ENCODE peak calls at places on chromosome 7, in ten cellular contexts. One of them, this sample, is unnamed.

GRCh38 chr7:132683967-132684690 is 107.9 kb upstream of the PLXNA4 start:
- DNase-seq in Calu3: no peak
- DNase-seq in CD4-positive, alpha-beta T cell: no peak
- DNase-seq in kidney: no peak
- DNase-seq in HFF-Myc: no peak
- DNase-seq in lower lobe of right lung: no peak
- DNase-seq in CD8-positive, alpha-beta T cell: no peak
- DNase-seq in AG04450: no peak
- DNase-seq in psoas muscle: no peak
- DNase-seq in Panc1: no peak
- DNase-seq in this sample: no peak

GRCh38 chr7:39892361-39892760 is 57.7 kb upstream of the CDK13 start:
- DNase-seq in Calu3: peak; percentile 38
- DNase-seq in CD4-positive, alpha-beta T cell: no peak
- DNase-seq in kidney: no peak
- DNase-seq in HFF-Myc: no peak
- DNase-seq in lower lobe of right lung: no peak
- DNase-seq in CD8-positive, alpha-beta T cell: no peak
- DNase-seq in AG04450: no peak
- DNase-seq in psoas muscle: no peak
- DNase-seq in Panc1: no peak
- DNase-seq in this sample: no peak

GRCh38 chr7:151843181-151843580 is 33.7 kb downstream of the PRKAG2 start:
- DNase-seq in Calu3: no peak
- DNase-seq in CD4-positive, alpha-beta T cell: no peak
- DNase-seq in kidney: no peak
- DNase-seq in HFF-Myc: no peak
- DNase-seq in lower lobe of right lung: peak; percentile 12
- DNase-seq in CD8-positive, alpha-beta T cell: no peak
- DNase-seq in AG04450: no peak
- DNase-seq in psoas muscle: no peak
- DNase-seq in Panc1: no peak
- DNase-seq in this sample: no peak

GRCh38 chr7:11570922-11571550 is 261.0 kb downstream of the THSD7A start:
- DNase-seq in Calu3: no peak
- DNase-seq in CD4-positive, alpha-beta T cell: no peak
- DNase-seq in kidney: no peak
- DNase-seq in HFF-Myc: no peak
- DNase-seq in lower lobe of right lung: no peak
- DNase-seq in CD8-positive, alpha-beta T cell: no peak
- DNase-seq in AG04450: no peak
- DNase-seq in psoas muscle: no peak
- DNase-seq in Panc1: no peak
- DNase-seq in this sample: no peak

GRCh38 chr7:63113713-63114285 is 884.9 kb upstream of the ZNF722 start:
- DNase-seq in Calu3: no peak
- DNase-seq in CD4-positive, alpha-beta T cell: no peak
- DNase-seq in kidney: peak; percentile 66
- DNase-seq in HFF-Myc: no peak
- DNase-seq in lower lobe of right lung: no peak
- DNase-seq in CD8-positive, alpha-beta T cell: no peak
- DNase-seq in AG04450: no peak
- DNase-seq in psoas muscle: no peak
- DNase-seq in Panc1: no peak
- DNase-seq in this sample: no peak

GRCh38 chr7:82678716-82679115 is 235.1 kb upstream of the CACNA2D1 start:
- DNase-seq in Calu3: no peak
- DNase-seq in CD4-positive, alpha-beta T cell: no peak
- DNase-seq in kidney: no peak
- DNase-seq in HFF-Myc: no peak
- DNase-seq in lower lobe of right lung: no peak
- DNase-seq in CD8-positive, alpha-beta T cell: no peak
- DNase-seq in AG04450: no peak
- DNase-seq in psoas muscle: no peak
- DNase-seq in Panc1: no peak
- DNase-seq in this sample: no peak

GRCh38 chr7:143512488-143513340 is 35.0 kb downstream of the TAS2R41 start:
- DNase-seq in Calu3: no peak
- DNase-seq in CD4-positive, alpha-beta T cell: no peak
- DNase-seq in kidney: no peak
- DNase-seq in HFF-Myc: no peak
- DNase-seq in lower lobe of right lung: no peak
- DNase-seq in CD8-positive, alpha-beta T cell: no peak
- DNase-seq in AG04450: no peak
- DNase-seq in psoas muscle: no peak
- DNase-seq in Panc1: no peak
- DNase-seq in this sample: no peak

GRCh38 chr7:74141705-74142104 is 32.5 kb upstream of the EIF4H start:
- DNase-seq in Calu3: no peak
- DNase-seq in CD4-positive, alpha-beta T cell: no peak
- DNase-seq in kidney: no peak
- DNase-seq in HFF-Myc: no peak
- DNase-seq in lower lobe of right lung: no peak
- DNase-seq in CD8-positive, alpha-beta T cell: no peak
- DNase-seq in AG04450: no peak
- DNase-seq in psoas muscle: no peak
- DNase-seq in Panc1: no peak
- DNase-seq in this sample: no peak

GRCh38 chr7:74427974-74428373 is 25.7 kb upstream of the GTF2IRD1 start:
- DNase-seq in Calu3: no peak
- DNase-seq in CD4-positive, alpha-beta T cell: no peak
- DNase-seq in kidney: peak; percentile 29
- DNase-seq in HFF-Myc: no peak
- DNase-seq in lower lobe of right lung: no peak
- DNase-seq in CD8-positive, alpha-beta T cell: no peak
- DNase-seq in AG04450: no peak
- DNase-seq in psoas muscle: no peak
- DNase-seq in Panc1: no peak
- DNase-seq in this sample: no peak

GRCh38 chr7:68730871-68731403 is 867.3 kb upstream of the AUTS2 start:
- DNase-seq in Calu3: no peak
- DNase-seq in CD4-positive, alpha-beta T cell: no peak
- DNase-seq in kidney: no peak
- DNase-seq in HFF-Myc: no peak
- DNase-seq in lower lobe of right lung: peak; percentile 49
- DNase-seq in CD8-positive, alpha-beta T cell: no peak
- DNase-seq in AG04450: no peak
- DNase-seq in psoas muscle: no peak
- DNase-seq in Panc1: no peak
- DNase-seq in this sample: no peak

GRCh38 chr7:44461387-44461786 is 29.1 kb downstream of the NUDCD3 start:
- DNase-seq in Calu3: no peak
- DNase-seq in CD4-positive, alpha-beta T cell: no peak
- DNase-seq in kidney: no peak
- DNase-seq in HFF-Myc: peak; percentile 25
- DNase-seq in lower lobe of right lung: no peak
- DNase-seq in CD8-positive, alpha-beta T cell: peak; percentile 27
- DNase-seq in AG04450: peak; percentile 8
- DNase-seq in psoas muscle: no peak
- DNase-seq in Panc1: no peak
- DNase-seq in this sample: no peak

GRCh38 chr7:16264036-16264435 is 157.3 kb downstream of the CRPPA start:
- DNase-seq in Calu3: no peak
- DNase-seq in CD4-positive, alpha-beta T cell: no peak
- DNase-seq in kidney: no peak
- DNase-seq in HFF-Myc: no peak
- DNase-seq in lower lobe of right lung: no peak
- DNase-seq in CD8-positive, alpha-beta T cell: no peak
- DNase-seq in AG04450: no peak
- DNase-seq in psoas muscle: no peak
- DNase-seq in Panc1: no peak
- DNase-seq in this sample: no peak

GRCh38 chr7:82985144-82985802 is 177.4 kb downstream of the PCLO start:
- DNase-seq in Calu3: no peak
- DNase-seq in CD4-positive, alpha-beta T cell: no peak
- DNase-seq in kidney: no peak
- DNase-seq in HFF-Myc: no peak
- DNase-seq in lower lobe of right lung: no peak
- DNase-seq in CD8-positive, alpha-beta T cell: no peak
- DNase-seq in AG04450: no peak
- DNase-seq in psoas muscle: no peak
- DNase-seq in Panc1: no peak
- DNase-seq in this sample: no peak

GRCh38 chr7:36082910-36083309 is 70.1 kb upstream of the EEPD1 start:
- DNase-seq in Calu3: peak; percentile 25
- DNase-seq in CD4-positive, alpha-beta T cell: no peak
- DNase-seq in kidney: no peak
- DNase-seq in HFF-Myc: no peak
- DNase-seq in lower lobe of right lung: no peak
- DNase-seq in CD8-positive, alpha-beta T cell: no peak
- DNase-seq in AG04450: no peak
- DNase-seq in psoas muscle: no peak
- DNase-seq in Panc1: no peak
- DNase-seq in this sample: no peak

GRCh38 chr7:88927-89921 is 103.1 kb upstream of the FAM20C start:
- DNase-seq in Calu3: peak; percentile 84
- DNase-seq in CD4-positive, alpha-beta T cell: no peak
- DNase-seq in kidney: peak; percentile 85
- DNase-seq in HFF-Myc: peak; percentile 79
- DNase-seq in lower lobe of right lung: no peak
- DNase-seq in CD8-positive, alpha-beta T cell: no peak
- DNase-seq in AG04450: no peak
- DNase-seq in psoas muscle: peak; percentile 80
- DNase-seq in Panc1: no peak
- DNase-seq in this sample: no peak

GRCh38 chr7:87047-87446 is 105.3 kb upstream of the FAM20C start:
- DNase-seq in Calu3: no peak
- DNase-seq in CD4-positive, alpha-beta T cell: no peak
- DNase-seq in kidney: no peak
- DNase-seq in HFF-Myc: no peak
- DNase-seq in lower lobe of right lung: no peak
- DNase-seq in CD8-positive, alpha-beta T cell: no peak
- DNase-seq in AG04450: no peak
- DNase-seq in psoas muscle: no peak
- DNase-seq in Panc1: no peak
- DNase-seq in this sample: no peak

GRCh38 chr7:86629-87028 is 105.7 kb upstream of the FAM20C start:
- DNase-seq in Calu3: no peak
- DNase-seq in CD4-positive, alpha-beta T cell: no peak
- DNase-seq in kidney: no peak
- DNase-seq in HFF-Myc: no peak
- DNase-seq in lower lobe of right lung: no peak
- DNase-seq in CD8-positive, alpha-beta T cell: no peak
- DNase-seq in AG04450: no peak
- DNase-seq in psoas muscle: no peak
- DNase-seq in Panc1: no peak
- DNase-seq in this sample: no peak

GRCh38 chr7:87671-88070 is 104.7 kb upstream of the FAM20C start:
- DNase-seq in Calu3: no peak
- DNase-seq in CD4-positive, alpha-beta T cell: no peak
- DNase-seq in kidney: no peak
- DNase-seq in HFF-Myc: no peak
- DNase-seq in lower lobe of right lung: no peak
- DNase-seq in CD8-positive, alpha-beta T cell: no peak
- DNase-seq in AG04450: no peak
- DNase-seq in psoas muscle: no peak
- DNase-seq in Panc1: no peak
- DNase-seq in this sample: no peak

GRCh38 chr7:88095-88926 is 104.1 kb upstream of the FAM20C start:
- DNase-seq in Calu3: peak; percentile 45
- DNase-seq in CD4-positive, alpha-beta T cell: no peak
- DNase-seq in kidney: no peak
- DNase-seq in HFF-Myc: no peak
- DNase-seq in lower lobe of right lung: no peak
- DNase-seq in CD8-positive, alpha-beta T cell: no peak
- DNase-seq in AG04450: no peak
- DNase-seq in psoas muscle: no peak
- DNase-seq in Panc1: no peak
- DNase-seq in this sample: no peak
- TF ChIP-seq CTCF in Calu3: no peak
- TF ChIP-seq CTCF in CD4-positive, alpha-beta T cell: no peak
- TF ChIP-seq CTCF in kidney: no peak
- TF ChIP-seq CTCF in HFF-Myc: no peak
- TF ChIP-seq CTCF in lower lobe of right lung: no peak
- TF ChIP-seq CTCF in CD8-positive, alpha-beta T cell: no peak
- TF ChIP-seq CTCF in AG04450: peak; percentile 20
- TF ChIP-seq CTCF in psoas muscle: no peak
- TF ChIP-seq CTCF in Panc1: no peak
- TF ChIP-seq CTCF in this sample: peak; percentile 27

GRCh38 chr7:19122018-19122588 is 4.7 kb upstream of the TWIST1 start:
- DNase-seq in Calu3: no peak
- DNase-seq in CD4-positive, alpha-beta T cell: no peak
- DNase-seq in kidney: no peak
- DNase-seq in HFF-Myc: no peak
- DNase-seq in lower lobe of right lung: no peak
- DNase-seq in CD8-positive, alpha-beta T cell: no peak
- DNase-seq in AG04450: no peak
- DNase-seq in psoas muscle: no peak
- DNase-seq in Panc1: peak; percentile 22
- DNase-seq in this sample: no peak
- TF ChIP-seq CTCF in Calu3: peak; percentile 60
- TF ChIP-seq CTCF in CD4-positive, alpha-beta T cell: no peak
- TF ChIP-seq CTCF in kidney: peak; percentile 34
- TF ChIP-seq CTCF in HFF-Myc: peak; percentile 71
- TF ChIP-seq CTCF in lower lobe of right lung: no peak
- TF ChIP-seq CTCF in CD8-positive, alpha-beta T cell: no peak
- TF ChIP-seq CTCF in AG04450: peak; percentile 94
- TF ChIP-seq CTCF in psoas muscle: peak; percentile 27
- TF ChIP-seq CTCF in Panc1: peak; percentile 89
- TF ChIP-seq CTCF in this sample: peak; percentile 71

GRCh38 chr7:102974366-102975236 is 61.8 kb downstream of the LRRC17 start:
- DNase-seq in Calu3: no peak
- DNase-seq in CD4-positive, alpha-beta T cell: no peak
- DNase-seq in kidney: no peak
- DNase-seq in HFF-Myc: no peak
- DNase-seq in lower lobe of right lung: no peak
- DNase-seq in CD8-positive, alpha-beta T cell: no peak
- DNase-seq in AG04450: no peak
- DNase-seq in psoas muscle: no peak
- DNase-seq in Panc1: no peak
- DNase-seq in this sample: no peak
- TF ChIP-seq CTCF in Calu3: no peak
- TF ChIP-seq CTCF in CD4-positive, alpha-beta T cell: no peak
- TF ChIP-seq CTCF in kidney: no peak
- TF ChIP-seq CTCF in HFF-Myc: peak; percentile 33
- TF ChIP-seq CTCF in lower lobe of right lung: peak; percentile 9
- TF ChIP-seq CTCF in CD8-positive, alpha-beta T cell: no peak
- TF ChIP-seq CTCF in AG04450: no peak
- TF ChIP-seq CTCF in psoas muscle: no peak
- TF ChIP-seq CTCF in Panc1: no peak
- TF ChIP-seq CTCF in this sample: no peak

DNA sequence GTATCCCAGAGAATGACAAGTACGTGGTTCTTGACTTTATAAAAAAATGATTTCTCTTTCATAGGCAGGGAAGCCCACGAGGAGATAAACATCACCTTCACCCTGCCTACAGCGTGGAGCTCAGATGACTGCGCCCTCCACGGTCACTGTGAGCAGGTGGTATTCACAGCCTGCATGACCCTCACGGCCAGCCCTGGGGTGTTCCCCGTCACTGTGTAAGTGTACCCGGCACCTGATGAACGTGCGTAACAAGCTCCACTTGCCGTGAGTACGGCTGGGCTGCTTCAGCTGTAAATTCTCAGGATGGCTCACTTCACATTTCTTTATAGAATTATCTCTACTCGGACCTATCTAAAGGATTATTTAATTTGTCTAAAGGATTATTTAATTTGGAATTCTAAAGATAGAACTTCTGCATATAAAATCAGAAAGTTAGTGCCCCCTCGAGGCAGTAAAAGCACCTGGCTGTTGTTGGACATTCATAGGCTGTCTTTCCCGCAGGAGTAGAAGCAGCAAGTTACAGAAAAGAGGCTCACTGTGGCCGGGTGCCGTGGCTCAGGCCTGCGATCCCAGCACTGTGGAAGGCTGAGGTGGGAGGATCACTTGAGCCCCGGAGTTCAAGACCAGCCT is 27.6 kb downstream of the TMEM248 start:
- DNase-seq in Calu3: no peak
- DNase-seq in CD4-positive, alpha-beta T cell: no peak
- DNase-seq in kidney: no peak
- DNase-seq in HFF-Myc: no peak
- DNase-seq in lower lobe of right lung: no peak
- DNase-seq in CD8-positive, alpha-beta T cell: no peak
- DNase-seq in AG04450: no peak
- DNase-seq in psoas muscle: no peak
- DNase-seq in Panc1: no peak
- DNase-seq in this sample: no peak
- TF ChIP-seq CTCF in Calu3: no peak
- TF ChIP-seq CTCF in CD4-positive, alpha-beta T cell: no peak
- TF ChIP-seq CTCF in kidney: no peak
- TF ChIP-seq CTCF in HFF-Myc: no peak
- TF ChIP-seq CTCF in lower lobe of right lung: no peak
- TF ChIP-seq CTCF in CD8-positive, alpha-beta T cell: no peak
- TF ChIP-seq CTCF in AG04450: no peak
- TF ChIP-seq CTCF in psoas muscle: no peak
- TF ChIP-seq CTCF in Panc1: no peak
- TF ChIP-seq CTCF in this sample: no peak